ENCODE peak calls at places on chromosomes 12 and 14, in seven cellular contexts. B is suprapubic skin, H is thyroid gland, D is hepatocyte, A is BE2C, W is AG04449, L is stomach. M is an unnamed sample.

GRCh38 chr12:49345048-49345839 is 1.4 kb upstream of the DNAJC22 start:
- DNase-seq in H (peak), W (no peak), D (peak), A (peak), L (peak), B (no peak), M (no peak)

GRCh38 chr12:754238-754816 is 1.9 kb downstream of the WNK1 start:
- DNase-seq in A (no peak), H (no peak), B (no peak), W (no peak), L (no peak), D (peak), M (no peak)

GRCh38 chr14:49692191-49692757 is 646 bp upstream of the KLHDC1 start:
- DNase-seq in W (no peak), A (no peak), B (no peak), L (no peak), D (no peak), H (no peak), M (no peak)

GRCh38 chr12:1374296-1374695 is 220.1 kb downstream of the FBXL14 start:
- DNase-seq in W (no peak), L (no peak), B (no peak), A (no peak), D (peak), H (no peak), M (no peak)

GRCh38 chr12:42213954-42214426 is 24.1 kb downstream of the YAF2 start:
- DNase-seq in D (peak), W (no peak), L (peak), A (peak), H (peak), B (no peak), M (peak)

GRCh38 chr12:101521136-101521535 is 46.0 kb downstream of the SPIC start:
- DNase-seq in H (no peak), D (no peak), W (no peak), L (no peak), B (no peak), A (no peak), M (no peak)

GRCh38 chr12:120264086-120264485 is 1.4 kb downstream of the PXN start:
- DNase-seq in H (no peak), L (no peak), B (no peak), W (no peak), A (no peak), D (no peak), M (no peak)

GRCh38 chr12:110563702-110564470 is 19.2 kb downstream of the PPTC7 start:
- DNase-seq in A (no peak), W (no peak), H (no peak), L (no peak), B (no peak), D (no peak), M (no peak)

GRCh38 chr12:98453070-98453469 is 62.3 kb upstream of the TMPO start:
- DNase-seq in D (no peak), L (no peak), B (no peak), H (no peak), A (no peak), W (no peak), M (no peak)

GRCh38 chr14:60266021-60266937 is 17.3 kb downstream of the PPM1A start:
- DNase-seq in B (no peak), L (no peak), W (no peak), A (peak), H (no peak), D (no peak), M (no peak)

GRCh38 chr12:50711018-50711527 is 52.8 kb upstream of the ATF1 start:
- DNase-seq in B (no peak), L (no peak), A (no peak), W (no peak), D (no peak), H (no peak), M (no peak)

GRCh38 chr12:125824276-125824675 is 759.0 kb downstream of the AACS start:
- DNase-seq in A (no peak), W (no peak), D (no peak), H (no peak), L (no peak), B (no peak), M (no peak)

GRCh38 chr14:92317511-92317910 is 5.5 kb upstream of the SLC24A4 start:
- DNase-seq in W (no peak), L (no peak), D (no peak), B (no peak), H (no peak), A (no peak), M (peak)

GRCh38 chr14:59321184-59321952 is 132.9 kb downstream of the DAAM1 start:
- DNase-seq in W (no peak), H (peak), A (no peak), L (no peak), B (no peak), D (no peak), M (no peak)

GRCh38 chr12:107914460-107914977 is 140.0 kb downstream of the ASCL4 start:
- DNase-seq in B (no peak), H (no peak), D (no peak), W (no peak), A (no peak), L (no peak), M (no peak)

GRCh38 chr12:70267550-70267949 is 24.3 kb downstream of the CNOT2 start:
- DNase-seq in B (no peak), D (no peak), A (no peak), H (no peak), W (no peak), L (no peak), M (no peak)

GRCh38 chr14:25537846-25538455 is 488.0 kb upstream of the STXBP6 start:
- DNase-seq in B (no peak), D (peak), W (no peak), H (no peak), A (peak), L (peak), M (no peak)

GRCh38 chr12:30417697-30418231 is 277.9 kb downstream of the IPO8 start:
- DNase-seq in L (no peak), W (peak), D (no peak), A (no peak), B (no peak), H (no peak), M (peak)

GRCh38 chr14:103545915-103546650 is 16.4 kb downstream of the BAG5 start:
- DNase-seq in L (no peak), W (no peak), B (peak), D (no peak), A (peak), H (no peak), M (no peak)

GRCh38 chr12:113822986-113823385 is 143.1 kb downstream of the RBM19 start:
- DNase-seq in D (no peak), L (no peak), B (no peak), H (no peak), W (no peak), A (peak), M (no peak)

GRCh38 chr12:88947486-88948043 is 367.3 kb upstream of the KITLG start:
- DNase-seq in A (no peak), L (no peak), H (no peak), W (no peak), B (no peak), D (no peak), M (no peak)
- TF ChIP-seq CTCF in A (peak), L (no peak), H (no peak), W (no peak), B (no peak), D (peak), M (peak)

GRCh38 chr12:115208098-115208497 is 524.1 kb upstream of the TBX3 start:
- DNase-seq in A (no peak), B (no peak), W (no peak), L (no peak), D (no peak), H (no peak), M (no peak)

GRCh38 chr12:115212356-115212755 is 528.4 kb upstream of the TBX3 start:
- DNase-seq in W (no peak), A (no peak), L (no peak), D (no peak), H (no peak), B (no peak), M (no peak)

GRCh38 chr12:115209230-115209629 is 525.3 kb upstream of the TBX3 start:
- DNase-seq in D (peak), H (no peak), B (no peak), L (no peak), A (no peak), W (no peak), M (no peak)

GRCh38 chr12:115213118-115213517 is 529.1 kb upstream of the TBX3 start:
- DNase-seq in D (no peak), L (no peak), H (no peak), B (no peak), A (no peak), W (no peak), M (no peak)

DNA sequence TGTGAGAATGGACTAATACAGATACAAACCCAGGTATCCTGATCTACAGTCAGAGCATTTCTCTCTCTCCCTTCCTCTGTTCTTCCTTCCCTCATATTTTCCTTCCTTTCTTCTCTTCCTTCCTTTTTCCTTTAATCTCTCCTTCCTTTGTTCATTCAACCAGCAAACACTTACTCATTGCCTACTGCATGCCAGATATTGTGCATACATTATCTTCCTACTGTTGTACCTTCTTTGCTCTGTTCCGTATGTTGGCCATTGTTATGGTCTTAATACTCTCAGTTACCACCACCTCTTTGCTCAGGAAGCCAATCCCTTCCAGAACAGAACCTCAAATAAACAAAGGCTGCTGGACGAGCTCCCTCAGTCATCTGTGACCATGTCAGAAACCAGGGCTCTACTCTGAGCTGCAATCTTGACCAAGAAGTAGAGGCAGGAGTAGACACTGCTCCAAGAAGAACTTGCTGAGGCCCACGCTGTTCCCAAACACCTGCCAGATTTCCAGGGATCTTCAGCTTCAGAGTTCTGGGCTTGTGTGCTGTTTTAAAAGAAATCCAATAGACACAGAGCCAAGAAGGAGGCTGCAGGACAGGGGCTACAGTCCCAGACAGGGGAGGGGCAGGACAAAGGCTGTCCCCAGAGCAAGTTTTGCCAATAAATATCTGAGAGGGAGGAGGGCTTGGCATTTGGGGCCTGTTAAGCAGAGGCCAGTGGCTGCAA is 526.7 kb upstream of the TBX3 start:
- DNase-seq in B (no peak), L (no peak), D (no peak), H (peak), W (no peak), A (no peak), M (no peak)
- H3K4me3 ChIP-seq in B (no peak), L (no peak), D (no peak), H (no peak), W (no peak), A (no peak), M (no peak)

GRCh38 chr12:95738024-95738611 is 52.4 kb downstream of the NTN4 start:
- DNase-seq in B (no peak), A (no peak), L (peak), H (no peak), D (peak), W (no peak), M (no peak)

GRCh38 chr12:95742586-95742985 is 48.0 kb downstream of the NTN4 start:
- DNase-seq in W (no peak), B (no peak), D (no peak), L (no peak), H (no peak), A (no peak), M (no peak)

GRCh38 chr12:95741635-95742034 is 48.9 kb downstream of the NTN4 start:
- DNase-seq in L (no peak), A (no peak), B (no peak), W (no peak), H (no peak), D (no peak), M (no peak)

GRCh38 chr12:95739561-95740313 is 50.8 kb downstream of the NTN4 start:
- DNase-seq in B (no peak), H (no peak), A (no peak), L (no peak), W (no peak), D (no peak), M (no peak)

DNA sequence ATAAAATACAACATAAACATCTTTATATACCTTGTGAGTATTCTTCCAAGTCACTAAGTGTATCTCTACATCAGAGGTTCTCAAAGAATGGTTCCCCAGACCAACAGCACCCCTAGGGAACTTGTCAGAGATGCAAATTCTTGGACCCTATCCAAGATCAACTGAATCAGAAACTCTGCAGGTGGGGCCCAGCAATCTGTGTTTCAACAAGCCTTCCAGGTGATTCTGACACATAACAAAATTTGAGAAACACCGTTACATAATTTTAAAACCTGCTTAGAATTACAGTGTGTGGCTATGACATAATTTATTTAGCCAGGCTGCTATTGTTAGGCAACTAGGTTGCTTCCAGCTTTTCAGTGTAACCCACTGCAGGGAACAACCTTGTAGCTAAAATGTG is 49.8 kb downstream of the NTN4 start:
- DNase-seq in A (no peak), W (no peak), L (no peak), D (no peak), B (no peak), H (no peak), M (no peak)
- TF ChIP-seq CTCF in A (no peak), W (no peak), L (no peak), D (no peak), B (no peak), H (no peak), M (no peak)

DNA sequence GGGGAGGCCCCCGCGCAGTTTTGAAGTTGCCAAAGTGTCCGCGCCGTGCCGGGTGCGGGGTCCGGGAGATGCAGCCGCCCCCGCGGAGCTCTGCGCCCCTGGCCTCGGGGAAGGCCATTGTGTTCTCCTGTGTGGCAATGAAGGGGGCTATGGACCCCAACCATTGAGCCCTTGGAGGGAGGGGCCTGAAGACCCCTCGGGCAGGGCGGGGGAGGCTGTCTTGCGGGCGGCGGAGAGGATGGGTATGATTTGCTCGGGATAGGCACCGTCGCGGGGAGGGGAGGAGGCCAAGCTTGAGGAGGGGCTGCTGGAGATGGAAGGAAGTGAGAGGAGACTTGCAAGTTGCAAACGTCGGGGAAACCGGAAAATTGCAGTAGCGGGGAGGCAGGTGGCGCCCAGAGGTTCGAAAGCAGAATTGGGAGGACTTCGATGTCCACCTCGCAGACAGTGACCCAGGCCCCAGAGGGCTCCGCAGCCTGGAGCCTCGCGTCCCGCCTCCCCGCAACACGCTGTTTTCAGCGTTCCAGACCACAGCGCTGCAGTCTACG is 25.4 kb downstream of the BCL11B start:
- DNase-seq in D (no peak), L (no peak), W (no peak), B (no peak), H (peak), A (no peak), M (no peak)
- H3K4me3 ChIP-seq in D (peak), L (peak), W (no peak), B (peak), H (no peak), A (no peak), M (no peak)

DNA sequence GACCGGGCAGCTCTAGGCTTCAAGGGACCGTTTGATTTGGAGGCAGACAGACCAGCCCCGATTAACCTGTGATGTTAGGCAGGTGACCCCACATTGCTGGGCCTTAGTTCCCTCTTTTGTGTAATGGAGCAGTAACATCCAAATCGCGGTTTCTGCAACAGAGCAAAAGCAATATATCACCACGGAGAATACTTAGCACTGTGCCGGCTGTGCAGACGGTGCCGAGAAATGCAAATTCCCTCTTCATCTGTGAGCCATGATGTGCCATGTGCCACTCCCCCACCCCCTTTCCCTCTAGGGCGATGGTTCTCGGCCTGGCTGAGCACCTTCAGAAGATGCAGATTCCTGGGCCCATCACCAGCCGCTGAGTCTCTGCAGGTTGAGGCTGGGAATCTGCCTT is 10.9 kb downstream of the BCL7A start:
- DNase-seq in A (no peak), L (no peak), D (no peak), H (no peak), W (no peak), B (no peak), M (no peak)
- TF ChIP-seq CTCF in A (no peak), L (no peak), D (no peak), H (no peak), W (no peak), B (no peak), M (no peak)

DNA sequence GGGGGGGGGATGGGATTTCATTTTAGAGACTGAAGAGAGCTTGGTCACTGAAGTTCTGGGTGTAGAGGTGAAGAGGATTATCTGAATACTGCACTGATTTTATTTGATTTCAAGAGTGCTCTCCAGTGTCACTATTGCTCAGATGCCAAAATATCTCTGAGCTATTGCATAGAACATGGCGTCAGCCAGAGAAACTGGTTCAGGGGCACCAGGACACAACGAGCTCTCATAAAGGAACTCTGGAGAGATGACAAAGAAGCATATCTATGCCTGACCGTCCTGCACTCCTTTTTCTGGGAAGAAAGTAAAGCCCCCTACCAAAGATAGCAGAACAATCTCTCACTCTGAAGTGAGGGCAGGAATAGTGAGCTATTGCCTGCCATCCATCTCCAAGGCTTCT is 2.0 kb downstream of the SLC7A8 start:
- DNase-seq in B (peak), H (no peak), D (no peak), W (no peak), L (no peak), A (no peak), M (no peak)
- H3K4me3 ChIP-seq in B (peak), H (no peak), D (peak), W (no peak), L (peak), A (no peak), M (peak)

GRCh38 chr12:112107728-112108447 is 695 bp downstream of the NAA25 start:
- DNase-seq in A (peak), B (peak), D (peak), W (no peak), H (peak), L (no peak), M (no peak)

GRCh38 chr12:112112423-112113132 is 4.0 kb upstream of the NAA25 start:
- DNase-seq in L (peak), W (no peak), D (no peak), A (no peak), B (peak), H (peak), M (no peak)

GRCh38 chr12:112116232-112117060 is 7.9 kb upstream of the NAA25 start:
- DNase-seq in B (peak), L (peak), A (peak), W (no peak), H (peak), D (peak), M (no peak)

GRCh38 chr12:112115259-112116045 is 6.9 kb upstream of the NAA25 start:
- DNase-seq in W (no peak), D (no peak), A (no peak), B (peak), L (peak), H (no peak), M (no peak)

GRCh38 chr12:112111931-112112330 is 3.3 kb upstream of the NAA25 start:
- DNase-seq in D (no peak), A (no peak), B (no peak), H (peak), W (no peak), L (no peak), M (no peak)
- TF ChIP-seq CTCF in D (no peak), A (no peak), B (no peak), H (no peak), W (no peak), L (no peak), M (no peak)

DNA sequence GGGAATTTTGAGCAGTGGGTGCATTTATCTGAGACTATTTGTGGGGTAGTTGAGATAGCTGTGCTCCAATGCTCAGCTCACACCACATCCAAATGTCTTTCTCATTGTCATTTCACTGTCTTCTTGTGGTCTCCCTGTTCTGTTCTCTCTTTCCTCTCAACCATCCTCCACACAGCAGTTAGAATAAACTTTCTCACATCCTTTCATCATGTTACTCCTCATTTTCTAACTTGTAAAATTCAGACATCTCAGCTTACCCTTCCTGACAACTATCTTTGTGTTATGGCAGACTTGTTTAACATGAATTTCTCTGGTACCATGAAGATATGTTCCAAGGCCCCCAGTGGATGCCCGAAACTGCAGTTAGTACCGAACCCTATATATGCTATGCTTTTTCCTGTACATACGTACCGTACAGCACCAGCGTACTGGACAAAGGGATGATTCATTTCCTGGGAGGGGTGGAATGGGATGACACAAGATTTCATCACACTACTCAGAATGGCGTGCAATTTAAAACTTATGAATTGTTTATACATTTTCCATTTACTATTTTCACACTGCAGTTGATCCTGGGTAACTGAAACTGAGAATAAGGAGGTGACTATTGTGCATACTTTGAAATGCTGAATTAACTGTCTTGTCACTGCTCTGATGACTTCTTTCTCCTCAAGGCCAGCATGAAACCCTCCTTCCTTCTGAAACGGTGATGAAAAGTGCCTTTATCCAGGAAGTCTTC is 177.1 kb upstream of the SLC38A2 start:
- DNase-seq in L (no peak), W (peak), D (no peak), A (no peak), B (no peak), H (no peak), M (no peak)
- H3K4me3 ChIP-seq in L (no peak), W (no peak), D (no peak), A (no peak), B (no peak), H (no peak), M (no peak)

M was measured in epithelial cell of proximal tubule.